ENCODE peak calls at places on chromosomes 7 and 10, in eight cellular contexts. One of them, this sample, is unnamed.

GRCh38 chr10:110153396-110153795 is 54.0 kb upstream of the MXI1 start:
- DNase-seq in HCT116: no peak
- DNase-seq in IMR-90: no peak
- DNase-seq in A549: no peak
- DNase-seq in PC-9: no peak
- DNase-seq in SK-N-SH: no peak
- DNase-seq in PC-3: no peak
- DNase-seq in fibroblast of lung: no peak
- DNase-seq in this sample: no peak

GRCh38 chr10:9296206-9296605 is 1241.7 kb downstream of the GATA3 start:
- DNase-seq in HCT116: no peak
- DNase-seq in IMR-90: no peak
- DNase-seq in A549: no peak
- DNase-seq in PC-9: no peak
- DNase-seq in SK-N-SH: no peak
- DNase-seq in PC-3: no peak
- DNase-seq in fibroblast of lung: peak
- DNase-seq in this sample: no peak

GRCh38 chr7:149500910-149501309 is 3.3 kb upstream of the ZNF746 start:
- DNase-seq in HCT116: no peak
- DNase-seq in IMR-90: no peak
- DNase-seq in A549: no peak
- DNase-seq in PC-9: no peak
- DNase-seq in SK-N-SH: no peak
- DNase-seq in PC-3: no peak
- DNase-seq in fibroblast of lung: no peak
- DNase-seq in this sample: no peak

GRCh38 chr7:116588641-116589594 is 64.1 kb downstream of the CAV1 start:
- DNase-seq in HCT116: peak
- DNase-seq in IMR-90: peak
- DNase-seq in A549: peak
- DNase-seq in PC-9: peak
- DNase-seq in SK-N-SH: peak
- DNase-seq in PC-3: peak
- DNase-seq in fibroblast of lung: peak
- DNase-seq in this sample: peak

GRCh38 chr7:2129376-2130375 is 103.1 kb downstream of the MAD1L1 start:
- DNase-seq in HCT116: no peak
- DNase-seq in IMR-90: no peak
- DNase-seq in A549: no peak
- DNase-seq in PC-9: no peak
- DNase-seq in SK-N-SH: no peak
- DNase-seq in PC-3: no peak
- DNase-seq in fibroblast of lung: no peak
- DNase-seq in this sample: no peak

GRCh38 chr10:94038024-94038423 is 44.3 kb downstream of the PLCE1 start:
- DNase-seq in HCT116: no peak
- DNase-seq in IMR-90: peak
- DNase-seq in A549: peak
- DNase-seq in PC-9: peak
- DNase-seq in SK-N-SH: no peak
- DNase-seq in PC-3: peak
- DNase-seq in fibroblast of lung: peak
- DNase-seq in this sample: no peak

GRCh38 chr10:129719889-129720590 is 244.0 kb downstream of the EBF3 start:
- DNase-seq in HCT116: no peak
- DNase-seq in IMR-90: no peak
- DNase-seq in A549: no peak
- DNase-seq in PC-9: no peak
- DNase-seq in SK-N-SH: no peak
- DNase-seq in PC-3: no peak
- DNase-seq in fibroblast of lung: no peak
- DNase-seq in this sample: no peak

GRCh38 chr7:32479574-32480200 is 10.5 kb downstream of the LSM5 start:
- DNase-seq in HCT116: peak
- DNase-seq in IMR-90: peak
- DNase-seq in A549: peak
- DNase-seq in PC-9: no peak
- DNase-seq in SK-N-SH: peak
- DNase-seq in PC-3: peak
- DNase-seq in fibroblast of lung: peak
- DNase-seq in this sample: peak

GRCh38 chr10:69327463-69328345 is 49.4 kb downstream of the HK1 start:
- DNase-seq in HCT116: no peak
- DNase-seq in IMR-90: peak
- DNase-seq in A549: no peak
- DNase-seq in PC-9: peak
- DNase-seq in SK-N-SH: no peak
- DNase-seq in PC-3: peak
- DNase-seq in fibroblast of lung: peak
- DNase-seq in this sample: peak

GRCh38 chr7:107387573-107388219 is 82.2 kb upstream of the GPR22 start:
- DNase-seq in HCT116: no peak
- DNase-seq in IMR-90: peak
- DNase-seq in A549: no peak
- DNase-seq in PC-9: no peak
- DNase-seq in SK-N-SH: peak
- DNase-seq in PC-3: peak
- DNase-seq in fibroblast of lung: peak
- DNase-seq in this sample: no peak

GRCh38 chr7:27283558-27283957 is 41.0 kb downstream of the EVX1 start:
- DNase-seq in HCT116: no peak
- DNase-seq in IMR-90: no peak
- DNase-seq in A549: no peak
- DNase-seq in PC-9: no peak
- DNase-seq in SK-N-SH: no peak
- DNase-seq in PC-3: no peak
- DNase-seq in fibroblast of lung: no peak
- DNase-seq in this sample: no peak

GRCh38 chr7:47458057-47458456 is 123.9 kb downstream of the TNS3 start:
- DNase-seq in HCT116: no peak
- DNase-seq in IMR-90: peak
- DNase-seq in A549: no peak
- DNase-seq in PC-9: no peak
- DNase-seq in SK-N-SH: no peak
- DNase-seq in PC-3: peak
- DNase-seq in fibroblast of lung: peak
- DNase-seq in this sample: peak

GRCh38 chr7:153088601-153089000 is 329.0 kb downstream of the ACTR3B start:
- DNase-seq in HCT116: no peak
- DNase-seq in IMR-90: no peak
- DNase-seq in A549: no peak
- DNase-seq in PC-9: no peak
- DNase-seq in SK-N-SH: no peak
- DNase-seq in PC-3: no peak
- DNase-seq in fibroblast of lung: no peak
- DNase-seq in this sample: no peak

GRCh38 chr10:79253704-79254103 is 93.6 kb upstream of the PPIF start:
- DNase-seq in HCT116: no peak
- DNase-seq in IMR-90: no peak
- DNase-seq in A549: no peak
- DNase-seq in PC-9: no peak
- DNase-seq in SK-N-SH: peak
- DNase-seq in PC-3: no peak
- DNase-seq in fibroblast of lung: no peak
- DNase-seq in this sample: no peak

GRCh38 chr10:79252450-79252849 is 94.8 kb upstream of the PPIF start:
- DNase-seq in HCT116: no peak
- DNase-seq in IMR-90: no peak
- DNase-seq in A549: no peak
- DNase-seq in PC-9: no peak
- DNase-seq in SK-N-SH: no peak
- DNase-seq in PC-3: no peak
- DNase-seq in fibroblast of lung: no peak
- DNase-seq in this sample: no peak

GRCh38 chr10:79255007-79255507 is 92.2 kb upstream of the PPIF start:
- DNase-seq in HCT116: no peak
- DNase-seq in IMR-90: no peak
- DNase-seq in A549: no peak
- DNase-seq in PC-9: no peak
- DNase-seq in SK-N-SH: no peak
- DNase-seq in PC-3: no peak
- DNase-seq in fibroblast of lung: no peak
- DNase-seq in this sample: no peak

GRCh38 chr10:79256264-79256806 is 90.9 kb upstream of the PPIF start:
- DNase-seq in HCT116: no peak
- DNase-seq in IMR-90: no peak
- DNase-seq in A549: no peak
- DNase-seq in PC-9: no peak
- DNase-seq in SK-N-SH: peak
- DNase-seq in PC-3: no peak
- DNase-seq in fibroblast of lung: no peak
- DNase-seq in this sample: no peak

DNA sequence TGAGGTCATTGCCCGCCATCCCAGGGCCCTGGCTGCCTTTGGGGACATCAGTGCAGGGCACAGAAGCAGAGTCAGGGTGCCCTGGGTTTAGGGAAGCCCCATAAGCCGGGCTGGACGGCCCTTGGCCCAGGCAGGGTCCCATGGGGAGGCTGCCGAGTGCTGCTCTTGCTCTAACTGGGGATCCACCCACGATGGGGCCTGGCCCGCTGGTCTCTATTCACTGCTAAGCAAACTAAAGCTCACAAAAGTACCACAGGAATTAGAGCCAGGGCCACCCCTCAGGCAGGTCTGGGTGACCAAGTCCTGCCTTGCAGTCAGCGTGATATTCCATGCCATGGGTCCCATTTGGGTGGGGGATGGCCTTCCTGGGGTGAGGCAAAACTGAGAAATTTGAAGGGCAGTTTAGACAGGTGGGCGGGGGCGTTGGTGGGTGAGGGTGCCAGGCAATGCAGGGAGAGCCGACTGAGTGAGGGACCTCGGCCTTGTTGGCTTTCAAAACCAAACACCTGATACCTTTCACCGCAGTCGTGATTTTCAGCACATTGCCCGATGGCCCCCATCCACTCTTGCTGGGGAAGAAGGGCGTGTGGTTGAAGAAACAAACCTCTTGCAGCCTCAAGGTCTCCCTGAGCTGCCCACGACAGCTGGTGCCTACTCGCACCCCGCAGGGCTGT is 92.8 kb upstream of the PPIF start:
- DNase-seq in HCT116: no peak
- DNase-seq in IMR-90: no peak
- DNase-seq in A549: no peak
- DNase-seq in PC-9: no peak
- DNase-seq in SK-N-SH: no peak
- DNase-seq in PC-3: no peak
- DNase-seq in fibroblast of lung: no peak
- DNase-seq in this sample: no peak
- TF ChIP-seq CTCF in HCT116: no peak
- TF ChIP-seq CTCF in IMR-90: no peak
- TF ChIP-seq CTCF in A549: no peak
- TF ChIP-seq CTCF in PC-9: no peak
- TF ChIP-seq CTCF in SK-N-SH: no peak
- TF ChIP-seq CTCF in PC-3: no peak
- TF ChIP-seq CTCF in fibroblast of lung: no peak
- TF ChIP-seq CTCF in this sample: no peak

DNA sequence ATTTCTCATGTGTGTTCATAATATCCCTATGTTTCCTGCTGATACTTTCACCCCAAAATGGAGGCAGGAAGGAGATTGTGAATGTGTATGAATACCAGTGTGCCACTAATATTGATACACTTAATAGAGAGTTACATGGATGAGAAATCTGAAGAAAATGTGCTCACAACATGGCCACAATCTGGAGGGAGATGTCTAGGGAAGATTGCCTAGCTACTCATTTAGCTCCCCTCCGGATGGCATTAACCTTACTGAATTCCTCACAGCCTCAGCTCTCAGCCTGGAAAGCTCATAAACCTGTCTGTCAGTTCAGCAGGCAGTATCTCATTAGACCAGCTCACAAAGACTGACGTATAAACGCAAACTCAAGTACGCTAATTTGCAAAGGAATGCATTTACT is 23.4 kb upstream of the DMTF1 start:
- DNase-seq in HCT116: no peak
- DNase-seq in IMR-90: no peak
- DNase-seq in A549: no peak
- DNase-seq in PC-9: no peak
- DNase-seq in SK-N-SH: no peak
- DNase-seq in PC-3: no peak
- DNase-seq in fibroblast of lung: no peak
- DNase-seq in this sample: no peak
- H3K4me2 ChIP-seq in HCT116: no peak
- H3K4me2 ChIP-seq in IMR-90: no peak
- H3K4me2 ChIP-seq in A549: no peak
- H3K4me2 ChIP-seq in PC-9: no peak
- H3K4me2 ChIP-seq in SK-N-SH: no peak
- H3K4me2 ChIP-seq in PC-3: no peak
- H3K4me2 ChIP-seq in fibroblast of lung: no peak
- H3K4me2 ChIP-seq in this sample: no peak

DNA sequence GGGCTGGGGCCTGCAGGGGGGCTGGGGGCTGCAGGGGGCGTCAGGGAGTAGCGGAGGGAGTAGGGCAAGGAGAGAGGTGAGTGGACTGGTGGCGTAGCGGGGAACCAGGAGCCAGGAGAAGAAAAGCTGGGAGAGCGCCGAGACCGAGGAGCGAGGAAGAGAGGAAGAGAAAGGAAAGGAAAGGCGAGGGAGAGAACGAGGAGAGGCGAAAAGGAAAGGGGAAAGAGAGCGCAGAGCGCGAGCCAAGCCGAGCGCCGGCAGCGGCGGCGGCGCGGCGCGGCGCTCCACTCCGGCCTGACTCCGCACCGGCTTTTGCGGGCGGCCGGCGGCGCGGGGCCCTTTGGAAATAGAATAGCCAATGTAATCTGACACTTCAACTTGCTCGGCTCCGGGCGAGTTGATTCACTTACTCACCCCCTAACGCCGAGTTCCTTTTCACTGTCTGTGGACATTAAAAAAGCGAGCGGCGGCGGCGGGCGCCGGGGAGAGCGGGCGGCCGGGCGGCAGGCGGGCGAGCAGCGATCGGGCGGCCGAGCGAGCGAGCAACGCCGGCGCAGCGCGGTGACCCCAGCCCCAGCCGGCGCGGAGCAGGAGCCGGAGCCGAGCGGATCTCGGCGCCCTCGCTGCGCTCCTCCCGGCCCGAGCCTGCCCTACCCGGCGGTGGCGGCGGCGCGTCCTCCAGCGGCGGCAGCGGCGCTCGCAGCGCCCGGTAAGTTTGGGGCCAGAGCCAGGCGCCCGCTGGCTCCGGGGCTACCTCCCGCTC is at the start of gene ZMIZ1:
- DNase-seq in HCT116: peak
- DNase-seq in IMR-90: peak
- DNase-seq in A549: peak
- DNase-seq in PC-9: peak
- DNase-seq in SK-N-SH: peak
- DNase-seq in PC-3: peak
- DNase-seq in fibroblast of lung: peak
- DNase-seq in this sample: peak
- TF ChIP-seq CTCF in HCT116: no peak
- TF ChIP-seq CTCF in IMR-90: peak
- TF ChIP-seq CTCF in A549: no peak
- TF ChIP-seq CTCF in PC-9: no peak
- TF ChIP-seq CTCF in SK-N-SH: peak
- TF ChIP-seq CTCF in PC-3: peak
- TF ChIP-seq CTCF in fibroblast of lung: no peak
- TF ChIP-seq CTCF in this sample: peak

DNA sequence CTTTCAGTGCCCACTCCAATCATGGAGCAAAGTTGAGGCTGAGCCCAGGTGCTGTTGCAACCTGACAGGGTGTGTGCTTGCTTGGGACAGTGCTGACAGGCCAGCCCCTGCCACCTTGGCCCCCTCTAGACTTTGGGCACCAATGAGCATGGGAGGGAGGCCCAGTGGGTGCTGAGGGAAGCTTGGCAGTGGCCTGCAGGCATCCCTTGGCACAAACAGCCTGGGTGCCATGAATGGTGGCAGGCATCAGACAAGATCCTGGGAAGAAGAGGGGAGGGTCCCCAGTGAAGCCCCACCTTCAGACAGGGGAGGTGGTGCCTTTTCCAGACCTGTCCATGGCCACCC is 214.0 kb downstream of the GPR158 start:
- DNase-seq in HCT116: no peak
- DNase-seq in IMR-90: no peak
- DNase-seq in A549: no peak
- DNase-seq in PC-9: no peak
- DNase-seq in SK-N-SH: no peak
- DNase-seq in PC-3: no peak
- DNase-seq in fibroblast of lung: no peak
- DNase-seq in this sample: no peak
- H3K4me2 ChIP-seq in HCT116: no peak
- H3K4me2 ChIP-seq in IMR-90: no peak
- H3K4me2 ChIP-seq in A549: no peak
- H3K4me2 ChIP-seq in PC-9: no peak
- H3K4me2 ChIP-seq in SK-N-SH: no peak
- H3K4me2 ChIP-seq in PC-3: no peak
- H3K4me2 ChIP-seq in fibroblast of lung: no peak
- H3K4me2 ChIP-seq in this sample: no peak